ENCODE peak calls at places on chromosomes 16 and 17, in six cellular contexts. One of them, this sample, is unnamed.

GRCh38 chr17:76641501-76641900 is 2.1 kb downstream of the ST6GALNAC1 start:
- DNase-seq in sigmoid colon: no peak
- DNase-seq in stomach: no peak
- DNase-seq in ovary: no peak
- DNase-seq in transverse colon: no peak
- DNase-seq in H1: no peak
- DNase-seq in this sample: no peak

GRCh38 chr16:67942200-67942509 is 1.8 kb downstream of the LCAT start:
- DNase-seq in sigmoid colon: no peak
- DNase-seq in stomach: no peak
- DNase-seq in ovary: no peak
- DNase-seq in transverse colon: no peak
- DNase-seq in H1: peak
- DNase-seq in this sample: no peak

GRCh38 chr17:6011241-6011640 is 58.9 kb upstream of the WSCD1 start:
- DNase-seq in sigmoid colon: no peak
- DNase-seq in stomach: no peak
- DNase-seq in ovary: no peak
- DNase-seq in transverse colon: no peak
- DNase-seq in H1: no peak
- DNase-seq in this sample: no peak

GRCh38 chr17:22505660-22506059 is 813.3 kb downstream of the KCNJ18 start:
- DNase-seq in sigmoid colon: no peak
- DNase-seq in stomach: no peak
- DNase-seq in ovary: no peak
- DNase-seq in transverse colon: no peak
- DNase-seq in H1: no peak
- DNase-seq in this sample: no peak

GRCh38 chr17:42118545-42118944 is 2.6 kb downstream of the KAT2A start:
- DNase-seq in sigmoid colon: no peak
- DNase-seq in stomach: peak
- DNase-seq in ovary: no peak
- DNase-seq in transverse colon: no peak
- DNase-seq in H1: no peak
- DNase-seq in this sample: no peak

GRCh38 chr16:89602273-89602951 is 11.0 kb upstream of the DPEP1 start:
- DNase-seq in sigmoid colon: no peak
- DNase-seq in stomach: no peak
- DNase-seq in ovary: no peak
- DNase-seq in transverse colon: no peak
- DNase-seq in H1: no peak
- DNase-seq in this sample: no peak

GRCh38 chr17:4480929-4481898 is 17.5 kb upstream of the SPNS2 start:
- DNase-seq in sigmoid colon: no peak
- DNase-seq in stomach: peak
- DNase-seq in ovary: no peak
- DNase-seq in transverse colon: peak
- DNase-seq in H1: no peak
- DNase-seq in this sample: no peak

GRCh38 chr17:55426851-55427586 is 5.4 kb upstream of the MMD start:
- DNase-seq in sigmoid colon: no peak
- DNase-seq in stomach: no peak
- DNase-seq in ovary: no peak
- DNase-seq in transverse colon: no peak
- DNase-seq in H1: no peak
- DNase-seq in this sample: no peak

GRCh38 chr16:89873822-89874689 is 664 bp downstream of the TCF25 start:
- DNase-seq in sigmoid colon: peak
- DNase-seq in stomach: peak
- DNase-seq in ovary: peak
- DNase-seq in transverse colon: peak
- DNase-seq in H1: peak
- DNase-seq in this sample: peak

GRCh38 chr16:68756250-68757051 is 19.4 kb downstream of the CDH1 start:
- DNase-seq in sigmoid colon: no peak
- DNase-seq in stomach: peak
- DNase-seq in ovary: no peak
- DNase-seq in transverse colon: peak
- DNase-seq in H1: no peak
- DNase-seq in this sample: no peak

GRCh38 chr16:84059946-84060901 is 17.6 kb upstream of the SLC38A8 start:
- DNase-seq in sigmoid colon: peak
- DNase-seq in stomach: no peak
- DNase-seq in ovary: no peak
- DNase-seq in transverse colon: no peak
- DNase-seq in H1: no peak
- DNase-seq in this sample: no peak

GRCh38 chr17:75900691-75901533 is 3.8 kb downstream of the MRPL38 start:
- DNase-seq in sigmoid colon: peak
- DNase-seq in stomach: no peak
- DNase-seq in ovary: no peak
- DNase-seq in transverse colon: no peak
- DNase-seq in H1: no peak
- DNase-seq in this sample: no peak

GRCh38 chr17:29573871-29574731 is 5.6 kb downstream of the TP53I13 start:
- DNase-seq in sigmoid colon: peak
- DNase-seq in stomach: no peak
- DNase-seq in ovary: peak
- DNase-seq in transverse colon: peak
- DNase-seq in H1: no peak
- DNase-seq in this sample: no peak

GRCh38 chr17:281365-281999 is 71.1 kb downstream of the RPH3AL start:
- DNase-seq in sigmoid colon: peak
- DNase-seq in stomach: no peak
- DNase-seq in ovary: no peak
- DNase-seq in transverse colon: no peak
- DNase-seq in H1: no peak
- DNase-seq in this sample: no peak

GRCh38 chr17:46159686-46160085 is 33.5 kb downstream of the KANSL1 start:
- DNase-seq in sigmoid colon: no peak
- DNase-seq in stomach: no peak
- DNase-seq in ovary: no peak
- DNase-seq in transverse colon: no peak
- DNase-seq in H1: no peak
- DNase-seq in this sample: no peak

GRCh38 chr17:2929881-2930533 is 133.4 kb downstream of the OR1D5 start:
- DNase-seq in sigmoid colon: no peak
- DNase-seq in stomach: peak
- DNase-seq in ovary: no peak
- DNase-seq in transverse colon: peak
- DNase-seq in H1: peak
- DNase-seq in this sample: peak

GRCh38 chr16:22099256-22099975 is 7.1 kb downstream of the VWA3A start:
- DNase-seq in sigmoid colon: no peak
- DNase-seq in stomach: no peak
- DNase-seq in ovary: no peak
- DNase-seq in transverse colon: no peak
- DNase-seq in H1: no peak
- DNase-seq in this sample: no peak

GRCh38 chr17:70622382-70623260 is 453.3 kb downstream of the KCNJ2 start:
- DNase-seq in sigmoid colon: peak
- DNase-seq in stomach: peak
- DNase-seq in ovary: no peak
- DNase-seq in transverse colon: peak
- DNase-seq in H1: peak
- DNase-seq in this sample: peak

GRCh38 chr17:53499277-53499676 is 323.4 kb upstream of the KIF2B start:
- DNase-seq in sigmoid colon: no peak
- DNase-seq in stomach: no peak
- DNase-seq in ovary: no peak
- DNase-seq in transverse colon: no peak
- DNase-seq in H1: no peak
- DNase-seq in this sample: no peak

GRCh38 chr16:4918790-4919210 is 18.1 kb downstream of the PPL start:
- DNase-seq in sigmoid colon: no peak
- DNase-seq in stomach: peak
- DNase-seq in ovary: no peak
- DNase-seq in transverse colon: peak
- DNase-seq in H1: no peak
- DNase-seq in this sample: peak

GRCh38 chr16:27974896-27975540 is 88.5 kb downstream of the GSG1L start:
- DNase-seq in sigmoid colon: peak
- DNase-seq in stomach: no peak
- DNase-seq in ovary: no peak
- DNase-seq in transverse colon: no peak
- DNase-seq in H1: no peak
- DNase-seq in this sample: no peak

GRCh38 chr16:69084301-69084700 is 21.2 kb upstream of the HAS3 start:
- DNase-seq in sigmoid colon: no peak
- DNase-seq in stomach: no peak
- DNase-seq in ovary: no peak
- DNase-seq in transverse colon: no peak
- DNase-seq in H1: no peak
- DNase-seq in this sample: no peak

GRCh38 chr17:80339731-80340456 is 75.1 kb upstream of the ENDOV start:
- DNase-seq in sigmoid colon: peak
- DNase-seq in stomach: no peak
- DNase-seq in ovary: no peak
- DNase-seq in transverse colon: no peak
- DNase-seq in H1: no peak
- DNase-seq in this sample: peak

GRCh38 chr17:29070308-29070707 is 27.4 kb downstream of the PIPOX start:
- DNase-seq in sigmoid colon: no peak
- DNase-seq in stomach: no peak
- DNase-seq in ovary: no peak
- DNase-seq in transverse colon: no peak
- DNase-seq in H1: no peak
- DNase-seq in this sample: no peak

GRCh38 chr16:87489434-87490045 is 3.3 kb downstream of the ZCCHC14 start:
- DNase-seq in sigmoid colon: no peak
- DNase-seq in stomach: no peak
- DNase-seq in ovary: no peak
- DNase-seq in transverse colon: no peak
- DNase-seq in H1: no peak
- DNase-seq in this sample: no peak

GRCh38 chr17:49225554-49226236 is 4.9 kb downstream of the PHOSPHO1 start:
- DNase-seq in sigmoid colon: no peak
- DNase-seq in stomach: no peak
- DNase-seq in ovary: no peak
- DNase-seq in transverse colon: no peak
- DNase-seq in H1: no peak
- DNase-seq in this sample: no peak

GRCh38 chr17:49224997-49225337 is 5.6 kb downstream of the PHOSPHO1 start:
- DNase-seq in sigmoid colon: no peak
- DNase-seq in stomach: no peak
- DNase-seq in ovary: no peak
- DNase-seq in transverse colon: no peak
- DNase-seq in H1: no peak
- DNase-seq in this sample: no peak

GRCh38 chr17:49223168-49223516 is 7.4 kb downstream of the PHOSPHO1 start:
- DNase-seq in sigmoid colon: no peak
- DNase-seq in stomach: no peak
- DNase-seq in ovary: no peak
- DNase-seq in transverse colon: no peak
- DNase-seq in H1: no peak
- DNase-seq in this sample: no peak

GRCh38 chr17:49223517-49224197 is 6.9 kb downstream of the PHOSPHO1 start:
- DNase-seq in sigmoid colon: no peak
- DNase-seq in stomach: peak
- DNase-seq in ovary: no peak
- DNase-seq in transverse colon: peak
- DNase-seq in H1: no peak
- DNase-seq in this sample: peak

GRCh38 chr17:49224198-49224996 is 6.2 kb downstream of the PHOSPHO1 start:
- DNase-seq in sigmoid colon: no peak
- DNase-seq in stomach: peak
- DNase-seq in ovary: no peak
- DNase-seq in transverse colon: peak
- DNase-seq in H1: no peak
- DNase-seq in this sample: peak
- TF ChIP-seq POLR2A in sigmoid colon: no peak
- TF ChIP-seq POLR2A in stomach: no peak
- TF ChIP-seq POLR2A in ovary: no peak
- TF ChIP-seq POLR2A in transverse colon: no peak
- TF ChIP-seq POLR2A in H1: no peak
- TF ChIP-seq POLR2A in this sample: no peak

GRCh38 chr16:50292566-50292948 is 26.2 kb downstream of the ADCY7 start:
- DNase-seq in sigmoid colon: no peak
- DNase-seq in stomach: no peak
- DNase-seq in ovary: no peak
- DNase-seq in transverse colon: no peak
- DNase-seq in H1: no peak
- DNase-seq in this sample: no peak

GRCh38 chr16:50293041-50293783 is 26.9 kb downstream of the ADCY7 start:
- DNase-seq in sigmoid colon: no peak
- DNase-seq in stomach: no peak
- DNase-seq in ovary: no peak
- DNase-seq in transverse colon: no peak
- DNase-seq in H1: no peak
- DNase-seq in this sample: no peak

GRCh38 chr16:50289950-50290764 is 23.8 kb downstream of the ADCY7 start:
- DNase-seq in sigmoid colon: no peak
- DNase-seq in stomach: no peak
- DNase-seq in ovary: no peak
- DNase-seq in transverse colon: no peak
- DNase-seq in H1: no peak
- DNase-seq in this sample: no peak

GRCh38 chr16:50290856-50291255 is 24.5 kb downstream of the ADCY7 start:
- DNase-seq in sigmoid colon: no peak
- DNase-seq in stomach: no peak
- DNase-seq in ovary: no peak
- DNase-seq in transverse colon: no peak
- DNase-seq in H1: no peak
- DNase-seq in this sample: no peak

GRCh38 chr16:50291719-50292565 is 25.6 kb downstream of the ADCY7 start:
- DNase-seq in sigmoid colon: no peak
- DNase-seq in stomach: no peak
- DNase-seq in ovary: no peak
- DNase-seq in transverse colon: no peak
- DNase-seq in H1: no peak
- DNase-seq in this sample: no peak
- TF ChIP-seq EP300 in sigmoid colon: no peak
- TF ChIP-seq EP300 in stomach: no peak
- TF ChIP-seq EP300 in ovary: no peak
- TF ChIP-seq EP300 in transverse colon: no peak
- TF ChIP-seq EP300 in H1: no peak
- TF ChIP-seq EP300 in this sample: no peak

GRCh38 chr17:58341861-58342475 is 10.0 kb downstream of the SUPT4H1 start:
- DNase-seq in sigmoid colon: no peak
- DNase-seq in stomach: no peak
- DNase-seq in ovary: no peak
- DNase-seq in transverse colon: no peak
- DNase-seq in H1: no peak
- DNase-seq in this sample: no peak
- TF ChIP-seq POLR2A in sigmoid colon: no peak
- TF ChIP-seq POLR2A in stomach: no peak
- TF ChIP-seq POLR2A in ovary: no peak
- TF ChIP-seq POLR2A in transverse colon: no peak
- TF ChIP-seq POLR2A in H1: no peak
- TF ChIP-seq POLR2A in this sample: no peak

DNA sequence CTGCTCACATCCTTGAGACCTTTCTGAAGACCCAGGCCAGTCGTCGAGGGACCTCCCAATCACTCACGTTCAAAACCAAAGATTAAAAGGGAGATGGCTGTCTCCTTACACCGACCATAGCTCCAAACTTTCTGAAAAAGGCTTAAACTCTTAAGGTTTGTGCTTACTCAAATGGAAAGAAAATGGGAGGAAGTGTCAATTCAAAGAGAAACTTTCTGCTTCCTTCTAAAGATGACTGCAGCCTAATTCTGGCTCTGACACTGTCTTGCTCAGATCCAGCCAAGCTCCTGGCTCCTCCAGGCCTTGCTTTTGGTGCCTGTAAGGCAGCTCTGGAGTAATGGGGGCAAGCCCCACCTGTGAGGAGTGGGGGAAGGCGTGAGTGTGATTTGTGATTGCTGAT is 54.9 kb upstream of the WSB1 start:
- DNase-seq in sigmoid colon: no peak
- DNase-seq in stomach: no peak
- DNase-seq in ovary: no peak
- DNase-seq in transverse colon: no peak
- DNase-seq in H1: no peak
- DNase-seq in this sample: no peak
- TF ChIP-seq EP300 in sigmoid colon: no peak
- TF ChIP-seq EP300 in stomach: no peak
- TF ChIP-seq EP300 in ovary: no peak
- TF ChIP-seq EP300 in transverse colon: no peak
- TF ChIP-seq EP300 in H1: no peak
- TF ChIP-seq EP300 in this sample: no peak